ENCODE peak calls at places on chromosomes 6 and 20, in four cellular contexts. One of them, this sample, is unnamed.

GRCh38 chr6:10369896-10370295 is 45.0 kb downstream of the TFAP2A start:
- DNase-seq in GM12878: no peak
- DNase-seq in IMR-90: peak
- DNase-seq in K562: no peak
- DNase-seq in this sample: no peak

GRCh38 chr20:4949833-4950178 is 51.5 kb downstream of the SLC23A2 start:
- DNase-seq in IMR-90: peak
- DNase-seq in K562: no peak
- DNase-seq in GM12878: no peak
- DNase-seq in this sample: peak

GRCh38 chr6:133892444-133893323 is 3.8 kb downstream of the TCF21 start:
- DNase-seq in IMR-90: peak
- DNase-seq in GM12878: no peak
- DNase-seq in K562: no peak
- DNase-seq in this sample: no peak

GRCh38 chr6:130239755-130240154 is 17.0 kb upstream of the SAMD3 start:
- DNase-seq in K562: no peak
- DNase-seq in IMR-90: no peak
- DNase-seq in GM12878: no peak
- DNase-seq in this sample: no peak

GRCh38 chr20:49276201-49276894 is 1.5 kb downstream of the ZNFX1 start:
- DNase-seq in GM12878: no peak
- DNase-seq in K562: no peak
- DNase-seq in IMR-90: peak
- DNase-seq in this sample: no peak

GRCh38 chr6:5214570-5215052 is 46.1 kb downstream of the LYRM4 start:
- DNase-seq in K562: peak
- DNase-seq in IMR-90: peak
- DNase-seq in GM12878: no peak
- DNase-seq in this sample: no peak

GRCh38 chr20:14764511-14765369 is 427.3 kb upstream of the FLRT3 start:
- DNase-seq in GM12878: no peak
- DNase-seq in K562: no peak
- DNase-seq in IMR-90: no peak
- DNase-seq in this sample: no peak

GRCh38 chr6:3252369-3252768 is 6.4 kb upstream of the PSMG4 start:
- DNase-seq in GM12878: no peak
- DNase-seq in IMR-90: no peak
- DNase-seq in K562: peak
- DNase-seq in this sample: no peak

GRCh38 chr20:62301773-62302340 is 940 bp upstream of the ADRM1 start:
- DNase-seq in K562: peak
- DNase-seq in GM12878: peak
- DNase-seq in IMR-90: peak
- DNase-seq in this sample: peak

GRCh38 chr6:106253731-106254130 is 71.8 kb downstream of the ATG5 start:
- DNase-seq in K562: no peak
- DNase-seq in GM12878: no peak
- DNase-seq in IMR-90: peak
- DNase-seq in this sample: no peak

GRCh38 chr6:10759884-10760329 is 12.3 kb downstream of the TMEM14B start:
- DNase-seq in GM12878: no peak
- DNase-seq in IMR-90: peak
- DNase-seq in K562: no peak
- DNase-seq in this sample: peak

GRCh38 chr6:30135757-30136156 is at the start of gene TRIM40:
- DNase-seq in GM12878: no peak
- DNase-seq in K562: no peak
- DNase-seq in IMR-90: no peak
- DNase-seq in this sample: no peak

GRCh38 chr6:158660331-158660730 is 10.5 kb downstream of the SYTL3 start:
- DNase-seq in K562: peak
- DNase-seq in IMR-90: no peak
- DNase-seq in GM12878: no peak
- DNase-seq in this sample: peak

GRCh38 chr6:127550403-127550802 is 26.6 kb upstream of the C6orf58 start:
- DNase-seq in K562: no peak
- DNase-seq in IMR-90: peak
- DNase-seq in GM12878: no peak
- DNase-seq in this sample: no peak

GRCh38 chr6:57040011-57040410 is 6.5 kb upstream of the KIAA1586 start:
- DNase-seq in K562: no peak
- DNase-seq in GM12878: no peak
- DNase-seq in IMR-90: no peak
- DNase-seq in this sample: peak

GRCh38 chr6:112938656-112939055 is 591.5 kb downstream of the RFPL4B start:
- DNase-seq in K562: no peak
- DNase-seq in GM12878: no peak
- DNase-seq in IMR-90: no peak
- DNase-seq in this sample: no peak

GRCh38 chr6:8175046-8175777 is 72.9 kb upstream of the EEF1E1 start:
- DNase-seq in GM12878: no peak
- DNase-seq in IMR-90: no peak
- DNase-seq in K562: no peak
- DNase-seq in this sample: no peak

GRCh38 chr6:1758076-1758679 is 148.5 kb downstream of the FOXC1 start:
- DNase-seq in IMR-90: peak
- DNase-seq in GM12878: no peak
- DNase-seq in K562: no peak
- DNase-seq in this sample: no peak

GRCh38 chr6:16324622-16325225 is 86.3 kb downstream of the GMPR start:
- DNase-seq in IMR-90: peak
- DNase-seq in GM12878: no peak
- DNase-seq in K562: no peak
- DNase-seq in this sample: no peak

GRCh38 chr6:16326531-16326930 is 88.1 kb downstream of the GMPR start:
- DNase-seq in K562: no peak
- DNase-seq in GM12878: no peak
- DNase-seq in IMR-90: no peak
- DNase-seq in this sample: no peak

GRCh38 chr6:16324184-16324583 is 85.8 kb downstream of the GMPR start:
- DNase-seq in GM12878: no peak
- DNase-seq in IMR-90: no peak
- DNase-seq in K562: no peak
- DNase-seq in this sample: no peak

GRCh38 chr6:16326971-16327776 is 88.8 kb downstream of the GMPR start:
- DNase-seq in GM12878: no peak
- DNase-seq in K562: no peak
- DNase-seq in IMR-90: no peak
- DNase-seq in this sample: no peak

DNA sequence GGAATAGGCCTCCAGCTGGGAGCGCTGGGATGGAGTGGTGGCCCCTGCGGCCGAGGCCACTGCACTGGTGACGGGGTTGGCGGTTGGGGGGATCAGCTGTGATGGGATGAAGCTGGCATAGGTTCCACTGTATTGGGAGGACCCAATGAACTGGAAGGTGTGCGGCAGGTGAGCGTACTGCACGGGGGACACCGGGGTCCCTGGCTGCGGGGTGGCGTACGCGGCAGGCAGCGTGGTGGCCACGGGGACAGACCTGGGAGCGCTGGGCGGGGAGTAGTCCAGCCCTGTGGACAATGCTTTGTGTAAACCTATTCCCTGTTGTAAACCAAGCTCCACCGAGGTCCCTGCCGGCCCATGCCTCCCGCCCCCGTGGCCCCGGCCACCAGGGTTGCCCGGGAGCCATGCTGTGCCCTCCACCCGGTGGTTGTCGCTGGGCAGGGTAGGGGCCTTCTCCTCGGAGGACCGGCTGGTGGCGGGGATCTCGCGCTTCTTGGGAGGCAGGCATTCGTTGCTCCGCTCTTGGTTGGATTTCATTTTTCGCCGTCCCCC is 89.5 kb downstream of the GMPR start:
- DNase-seq in IMR-90: no peak
- DNase-seq in GM12878: no peak
- DNase-seq in K562: no peak
- DNase-seq in this sample: no peak
- TF ChIP-seq ELK1 in IMR-90: no peak
- TF ChIP-seq ELK1 in GM12878: no peak
- TF ChIP-seq ELK1 in K562: no peak
- TF ChIP-seq ELK1 in this sample: no peak

GRCh38 chr6:116015983-116016382 is 44.7 kb downstream of the FRK start:
- DNase-seq in IMR-90: no peak
- DNase-seq in GM12878: no peak
- DNase-seq in K562: no peak
- DNase-seq in this sample: no peak
- TF ChIP-seq ELK1 in IMR-90: no peak
- TF ChIP-seq ELK1 in GM12878: no peak
- TF ChIP-seq ELK1 in K562: no peak
- TF ChIP-seq ELK1 in this sample: no peak

GRCh38 chr6:27279513-27280063 is 32.1 kb downstream of the PRSS16 start:
- DNase-seq in IMR-90: no peak
- DNase-seq in K562: peak
- DNase-seq in GM12878: no peak
- DNase-seq in this sample: peak

GRCh38 chr6:27273783-27274182 is 26.3 kb downstream of the PRSS16 start:
- DNase-seq in GM12878: no peak
- DNase-seq in IMR-90: no peak
- DNase-seq in K562: no peak
- DNase-seq in this sample: no peak

GRCh38 chr6:27280064-27280539 is 32.0 kb downstream of the POM121L2 start:
- DNase-seq in GM12878: no peak
- DNase-seq in K562: peak
- DNase-seq in IMR-90: peak
- DNase-seq in this sample: peak

GRCh38 chr6:27280540-27281000 is 31.5 kb downstream of the POM121L2 start:
- DNase-seq in IMR-90: no peak
- DNase-seq in K562: peak
- DNase-seq in GM12878: no peak
- DNase-seq in this sample: no peak

GRCh38 chr6:27275025-27275956 is 27.8 kb downstream of the PRSS16 start:
- DNase-seq in K562: peak
- DNase-seq in IMR-90: no peak
- DNase-seq in GM12878: no peak
- DNase-seq in this sample: peak
- TF ChIP-seq ELK1 in K562: no peak
- TF ChIP-seq ELK1 in IMR-90: no peak
- TF ChIP-seq ELK1 in GM12878: no peak
- TF ChIP-seq ELK1 in this sample: no peak

GRCh38 chr6:17293395-17293794 is 12.2 kb downstream of the RBM24 start:
- DNase-seq in GM12878: no peak
- DNase-seq in IMR-90: no peak
- DNase-seq in K562: no peak
- DNase-seq in this sample: no peak

GRCh38 chr6:17291778-17292177 is 10.6 kb downstream of the RBM24 start:
- DNase-seq in IMR-90: peak
- DNase-seq in GM12878: no peak
- DNase-seq in K562: no peak
- DNase-seq in this sample: no peak

GRCh38 chr6:17292600-17293133 is 11.5 kb downstream of the RBM24 start:
- DNase-seq in GM12878: no peak
- DNase-seq in K562: no peak
- DNase-seq in IMR-90: no peak
- DNase-seq in this sample: no peak

DNA sequence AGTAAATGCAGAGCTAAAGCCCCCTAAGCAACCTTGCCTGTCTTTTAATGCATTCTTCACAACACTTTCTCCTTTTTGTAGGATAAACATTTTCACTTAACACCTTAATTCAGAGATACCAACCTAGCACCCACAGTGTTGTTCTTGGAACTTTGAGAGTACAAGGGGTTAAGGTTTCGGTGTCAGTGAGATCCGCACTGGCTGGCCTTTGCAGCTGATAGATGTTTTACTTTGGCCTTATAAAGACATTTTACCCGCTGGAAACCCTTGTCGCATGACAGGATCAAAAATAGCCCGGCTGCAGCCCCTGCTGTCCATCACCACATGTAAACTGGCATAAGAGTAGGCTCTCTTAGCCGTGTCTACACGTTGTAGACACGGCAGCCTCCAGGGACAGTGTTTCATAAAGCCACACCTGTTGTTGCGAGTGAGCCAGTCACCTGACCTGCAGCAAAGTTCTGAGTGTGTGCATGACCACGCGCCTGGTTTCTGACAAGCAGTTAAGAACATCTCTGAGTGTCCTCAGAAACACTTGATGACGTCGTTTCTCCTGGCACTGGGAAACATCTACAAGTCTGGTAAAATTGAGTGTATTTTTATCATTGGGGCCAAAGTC is 8.4 kb downstream of the RBM24 start:
- DNase-seq in IMR-90: peak
- DNase-seq in GM12878: no peak
- DNase-seq in K562: no peak
- DNase-seq in this sample: no peak
- TF ChIP-seq ELK1 in IMR-90: no peak
- TF ChIP-seq ELK1 in GM12878: no peak
- TF ChIP-seq ELK1 in K562: no peak
- TF ChIP-seq ELK1 in this sample: no peak

GRCh38 chr6:55069132-55069781 is 105.1 kb upstream of the HCRTR2 start:
- DNase-seq in IMR-90: peak
- DNase-seq in GM12878: no peak
- DNase-seq in K562: no peak
- DNase-seq in this sample: peak
- TF ChIP-seq ELK1 in IMR-90: no peak
- TF ChIP-seq ELK1 in GM12878: no peak
- TF ChIP-seq ELK1 in K562: no peak
- TF ChIP-seq ELK1 in this sample: no peak

GRCh38 chr6:136611133-136611532 is 60.9 kb upstream of the MAP7 start:
- DNase-seq in IMR-90: no peak
- DNase-seq in GM12878: no peak
- DNase-seq in K562: no peak
- DNase-seq in this sample: no peak

GRCh38 chr6:136607204-136607931 is 57.1 kb upstream of the MAP7 start:
- DNase-seq in GM12878: no peak
- DNase-seq in K562: peak
- DNase-seq in IMR-90: peak
- DNase-seq in this sample: no peak

GRCh38 chr6:136607932-136608772 is 57.9 kb upstream of the MAP7 start:
- DNase-seq in GM12878: peak
- DNase-seq in IMR-90: peak
- DNase-seq in K562: peak
- DNase-seq in this sample: peak

GRCh38 chr6:136609878-136610706 is 59.9 kb upstream of the MAP7 start:
- DNase-seq in K562: peak
- DNase-seq in IMR-90: peak
- DNase-seq in GM12878: no peak
- DNase-seq in this sample: peak

DNA sequence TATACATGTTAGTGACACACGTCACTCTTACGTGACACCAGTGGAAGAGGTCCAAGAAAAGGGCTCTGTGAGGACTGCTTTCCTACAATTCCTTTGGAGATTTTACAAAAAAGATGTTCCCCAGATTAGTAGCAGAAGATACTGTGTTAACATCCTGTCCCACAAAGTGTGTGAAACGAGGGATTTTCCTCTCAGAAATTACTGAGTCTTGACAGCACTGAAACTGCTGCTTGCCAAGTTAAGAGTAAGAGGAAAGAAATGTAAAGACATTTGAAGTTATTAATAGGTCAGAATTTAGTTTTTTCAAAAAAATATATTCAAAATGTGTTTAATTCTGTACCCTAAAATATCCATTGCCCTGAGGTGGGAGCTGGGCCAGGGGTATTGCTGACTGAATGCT is 58.8 kb upstream of the MAP7 start:
- DNase-seq in IMR-90: peak
- DNase-seq in K562: no peak
- DNase-seq in GM12878: no peak
- DNase-seq in this sample: no peak
- TF ChIP-seq ELK1 in IMR-90: no peak
- TF ChIP-seq ELK1 in K562: no peak
- TF ChIP-seq ELK1 in GM12878: no peak
- TF ChIP-seq ELK1 in this sample: no peak